ENCODE peak calls at places on chromosomes 7 and 10, in seven cellular contexts. Z is brain microvascular endothelial cell, C is heart right ventricle, E is fibroblast of pulmonary artery, B is MCF 10A, I is ovary, V is PC-9. D is an unnamed sample.

GRCh38 chr7:77265666-77266065 is 66.0 kb upstream of the FGL2 start:
- DNase-seq in Z (no peak), E (no peak), C (no peak), V (no peak), I (no peak), B (no peak), D (no peak)

GRCh38 chr10:86652361-86653202 is 1.8 kb upstream of the OPN4 start:
- DNase-seq in E (no peak), V (peak; percentile 57), I (no peak), B (peak; percentile 19), C (no peak), Z (no peak), D (no peak)

GRCh38 chr7:76514926-76515325 is 4.6 kb downstream of the UPK3B start:
- DNase-seq in C (no peak), V (no peak), E (no peak), Z (no peak), B (no peak), I (no peak), D (no peak)

GRCh38 chr10:13527864-13528137 is 1.0 kb downstream of the BEND7 start:
- DNase-seq in E (no peak), I (no peak), B (no peak), Z (no peak), V (no peak), C (no peak), D (no peak)

GRCh38 chr7:89223906-89224395 is 428.4 kb upstream of the TEX47 start:
- DNase-seq in C (no peak), E (no peak), I (no peak), Z (no peak), V (no peak), B (no peak), D (no peak)

GRCh38 chr7:92137531-92137930 is 3.3 kb upstream of the CYP51A1 start:
- DNase-seq in Z (no peak), B (no peak), E (no peak), I (no peak), C (no peak), V (no peak), D (no peak)

GRCh38 chr7:82633592-82633991 is 190.0 kb upstream of the CACNA2D1 start:
- DNase-seq in Z (no peak), B (no peak), I (no peak), E (no peak), C (no peak), V (no peak), D (no peak)

GRCh38 chr10:70367195-70367796 is 15.1 kb downstream of the LRRC20 start:
- DNase-seq in E (peak; percentile 22), Z (peak; percentile 55), V (no peak), B (no peak), I (no peak), C (no peak), D (no peak)

GRCh38 chr10:86256690-86257315 is 109.8 kb downstream of the GRID1 start:
- DNase-seq in Z (no peak), E (no peak), C (no peak), I (no peak), B (no peak), V (no peak), D (no peak)

GRCh38 chr10:63115732-63116383 is 17.3 kb upstream of the NRBF2 start:
- DNase-seq in E (peak; percentile 98), Z (peak; percentile 49), I (peak; percentile 48), B (peak; percentile 97), C (peak; percentile 63), V (no peak), D (peak; percentile 77)

GRCh38 chr10:114683162-114683561 is 25.1 kb upstream of the ABLIM1 start:
- DNase-seq in V (no peak), Z (no peak), C (no peak), B (peak; percentile 70), I (no peak), E (no peak), D (no peak)

GRCh38 chr7:1285556-1286301 is 53.1 kb downstream of the UNCX start:
- DNase-seq in Z (no peak), I (no peak), C (peak; percentile 7), V (no peak), E (no peak), B (no peak), D (peak; percentile 7)
- TF ChIP-seq CTCF in Z (no peak), I (no peak), C (no peak), V (no peak), E (no peak), B (no peak), D (no peak)

GRCh38 chr10:119359025-119359424 is 151.7 kb downstream of the GRK5 start:
- DNase-seq in Z (no peak), I (no peak), C (no peak), B (no peak), E (no peak), V (no peak), D (no peak)

GRCh38 chr10:119355930-119356329 is 148.6 kb downstream of the GRK5 start:
- DNase-seq in B (no peak), E (no peak), Z (no peak), C (no peak), I (no peak), V (no peak), D (no peak)

GRCh38 chr10:119358140-119358512 is 150.8 kb downstream of the GRK5 start:
- DNase-seq in Z (no peak), I (no peak), C (no peak), E (no peak), B (no peak), V (no peak), D (no peak)

GRCh38 chr10:119358567-119358966 is 151.2 kb downstream of the GRK5 start:
- DNase-seq in Z (no peak), I (no peak), C (no peak), V (no peak), B (no peak), E (no peak), D (no peak)

DNA sequence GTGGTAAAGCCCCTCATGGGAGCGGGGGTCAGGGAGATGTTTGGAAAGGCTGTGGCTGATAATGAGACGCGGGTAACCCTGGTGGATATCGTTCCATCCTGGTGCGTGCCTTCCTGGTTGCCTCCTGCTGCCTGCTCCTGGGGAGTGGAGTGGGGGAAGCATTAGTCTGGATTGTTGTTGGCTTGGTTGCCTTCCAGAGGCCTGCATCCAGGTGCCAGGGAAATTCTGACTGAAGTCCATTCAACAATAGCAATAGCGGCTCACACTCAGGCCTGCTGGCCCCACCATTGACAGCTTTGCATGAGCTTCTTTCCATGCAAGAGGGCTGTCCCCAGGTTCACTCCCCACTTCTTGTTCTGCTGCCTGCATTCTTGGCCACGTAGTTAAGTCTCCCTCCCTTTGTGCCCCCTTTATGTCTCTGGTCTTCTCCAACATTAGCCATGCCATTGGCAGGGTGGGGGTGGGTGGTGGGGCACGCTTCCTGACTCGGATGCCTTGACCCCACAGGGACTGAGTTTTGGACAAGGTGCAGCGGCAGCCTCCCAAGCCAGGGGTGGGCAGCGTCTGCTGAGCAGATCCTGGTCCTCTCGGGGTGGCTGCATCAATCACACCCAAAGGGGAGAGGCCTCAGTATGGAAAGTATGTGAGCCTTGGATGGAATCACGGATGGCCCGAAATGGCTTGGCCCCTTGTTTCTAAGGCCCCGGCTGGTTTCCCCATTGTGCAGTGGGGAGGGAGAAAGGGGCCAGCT is 150.2 kb downstream of the GRK5 start:
- DNase-seq in C (no peak), E (no peak), B (no peak), Z (no peak), I (no peak), V (no peak), D (no peak)
- TF ChIP-seq CTCF in C (no peak), E (no peak), B (no peak), Z (no peak), I (no peak), V (no peak), D (no peak)

GRCh38 chr7:143318661-143319060 is 2.8 kb downstream of the CLCN1 start:
- DNase-seq in E (peak; percentile 39), I (no peak), B (peak; percentile 82), Z (peak; percentile 66), V (no peak), C (peak; percentile 17), D (no peak)
- TF ChIP-seq CTCF in E (no peak), I (no peak), B (no peak), Z (peak; percentile 32), V (no peak), C (peak; percentile 11), D (no peak)

GRCh38 chr7:2643386-2644229 is 11.8 kb downstream of the TTYH3 start:
- DNase-seq in V (no peak), B (no peak), Z (no peak), I (no peak), C (no peak), E (no peak), D (no peak)
- TF ChIP-seq CTCF in V (peak; percentile 22), B (no peak), Z (peak; percentile 45), I (no peak), C (no peak), E (peak; percentile 23), D (no peak)

GRCh38 chr10:75827591-75827990 is 396.2 kb downstream of the LRMDA start:
- DNase-seq in B (no peak), E (no peak), V (no peak), C (no peak), I (no peak), Z (no peak), D (no peak)
- TF ChIP-seq CTCF in B (no peak), E (no peak), V (no peak), C (no peak), I (no peak), Z (no peak), D (no peak)

DNA sequence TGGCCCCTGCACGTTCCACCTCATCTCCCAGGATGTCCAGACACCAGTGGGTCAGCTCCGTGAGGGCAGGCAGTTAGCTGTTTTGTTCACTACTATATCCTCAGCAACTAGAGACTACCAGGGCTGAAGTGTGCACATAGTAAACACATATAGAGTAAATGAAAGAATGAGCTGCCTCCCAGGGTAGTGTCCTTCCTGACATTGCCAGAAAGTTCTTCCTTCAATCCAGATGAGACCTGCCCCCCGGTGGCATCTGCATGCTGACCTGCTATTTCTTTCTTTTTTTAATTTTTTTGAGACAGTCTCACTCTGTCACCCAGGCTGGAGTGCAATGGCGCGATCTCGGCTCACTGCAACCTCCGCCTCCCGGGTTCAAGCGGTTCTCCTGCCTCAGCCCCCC is 14.0 kb upstream of the ARPC1A start:
- DNase-seq in V (no peak), C (no peak), B (peak; percentile 16), Z (no peak), E (no peak), I (no peak), D (no peak)
- TF ChIP-seq CTCF in V (no peak), C (no peak), B (no peak), Z (peak; percentile 27), E (no peak), I (no peak), D (no peak)

GRCh38 chr10:95290801-95291633 is at the start of gene PDLIM1:
- DNase-seq in Z (no peak), B (peak; percentile 56), C (peak; percentile 84), V (no peak), E (peak; percentile 68), I (peak; percentile 16), D (peak; percentile 83)
- TF ChIP-seq CTCF in Z (peak; percentile 16), B (peak; percentile 21), C (peak; percentile 56), V (no peak), E (no peak), I (no peak), D (peak; percentile 60)

GRCh38 chr10:35236739-35237138 is 99.6 kb upstream of the CCNY start:
- DNase-seq in Z (peak; percentile 25), E (peak; percentile 43), C (no peak), I (no peak), V (no peak), B (peak; percentile 13), D (no peak)
- TF ChIP-seq CTCF in Z (peak; percentile 73), E (peak; percentile 51), C (peak; percentile 58), I (no peak), V (peak; percentile 30), B (peak; percentile 19), D (peak; percentile 33)